ENCODE peak calls at places on chromosomes 2 and 18, in five cellular contexts. Z is left lung; S is effector memory CD4-positive, alpha-beta T cell; K is PC-9; M is GM23248. T is an unnamed sample. For H3K4me1, the result is how much of the 10 kb centered on the place peaks cover.

GRCh38 chr2:95051636-95052035 is 26.1 kb downstream of the MAL start:
- DNase-seq in Z (no peak), S (no peak), K (no peak), M (no peak), T (no peak)

GRCh38 chr2:102277202-102277700 is 34.1 kb upstream of the IL1RL1 start:
- DNase-seq in Z (no peak), S (no peak), K (no peak), M (no peak), T (no peak)

GRCh38 chr2:101729521-101730190 is 32.1 kb downstream of the MAP4K4 start:
- DNase-seq in Z (no peak), S (no peak), K (no peak), M (no peak), T (no peak)

GRCh38 chr18:47075098-47075883 is 39.9 kb upstream of the ELOA2 start:
- DNase-seq in Z (no peak), S (no peak), K (peak), M (no peak), T (no peak)

GRCh38 chr2:17800693-17801458 is 15.4 kb upstream of the MSGN1 start:
- DNase-seq in Z (no peak), S (no peak), K (no peak), M (no peak), T (no peak)

GRCh38 chr18:5879479-5879882 is 15.8 kb downstream of the TMEM200C start:
- DNase-seq in Z (no peak), S (no peak), K (no peak), M (peak), T (no peak)

GRCh38 chr2:183021613-183022012 is 16.6 kb downstream of the NCKAP1 start:
- DNase-seq in Z (no peak), S (no peak), K (no peak), M (no peak), T (no peak)

GRCh38 chr2:134124047-134124753 is 129.7 kb upstream of the MGAT5 start:
- DNase-seq in Z (no peak), S (no peak), K (no peak), M (no peak), T (no peak)

GRCh38 chr2:34892766-34893165 is 1293.7 kb upstream of the FAM98A start:
- DNase-seq in Z (no peak), S (no peak), K (no peak), M (no peak), T (no peak)

GRCh38 chr2:148704247-148704646 is 59.7 kb downstream of the EPC2 start:
- DNase-seq in Z (no peak), S (no peak), K (no peak), M (no peak), T (no peak)

GRCh38 chr2:64646007-64646880 is 7.5 kb downstream of the SERTAD2 start:
- DNase-seq in Z (peak), S (peak), K (peak), M (peak), T (peak)

GRCh38 chr2:70664525-70664924 is 103.5 kb downstream of the ADD2 start:
- DNase-seq in Z (no peak), S (no peak), K (no peak), M (no peak), T (no peak)

GRCh38 chr2:13480057-13480456 is 763.3 kb downstream of the TRIB2 start:
- DNase-seq in Z (no peak), S (no peak), K (no peak), M (no peak), T (no peak)

GRCh38 chr2:166494140-166494544 is at the start of gene SCN7A:
- DNase-seq in Z (peak), S (no peak), K (no peak), M (peak), T (peak)

GRCh38 chr2:241952816-241953215 is 83.3 kb downstream of the RTP5 start:
- DNase-seq in Z (no peak), S (no peak), K (no peak), M (no peak), T (no peak)

GRCh38 chr2:96601382-96602292 is 36.5 kb downstream of the KANSL3 start:
- DNase-seq in Z (no peak), S (no peak), K (no peak), M (no peak), T (no peak)

GRCh38 chr2:239318790-239319189 is 82.0 kb downstream of the HDAC4 start:
- DNase-seq in Z (no peak), S (no peak), K (no peak), M (peak), T (no peak)

GRCh38 chr2:137420744-137421143 is 543.5 kb upstream of the HNMT start:
- DNase-seq in Z (no peak), S (no peak), K (no peak), M (peak), T (no peak)

GRCh38 chr2:205708231-205708631 is 25.9 kb downstream of the NRP2 start:
- DNase-seq in Z (no peak), S (no peak), K (no peak), M (no peak), T (no peak)

GRCh38 chr2:45072862-45073237 is 63.6 kb upstream of the SIX2 start:
- DNase-seq in Z (no peak), S (no peak), K (no peak), M (no peak), T (no peak)

GRCh38 chr2:152562208-152562884 is 154.9 kb downstream of the PRPF40A start:
- DNase-seq in Z (no peak), S (no peak), K (no peak), M (no peak), T (no peak)

GRCh38 chr18:74497778-74498177 is 1.6 kb downstream of the CNDP2 start:
- DNase-seq in Z (no peak), S (no peak), K (no peak), M (peak), T (no peak)

GRCh38 chr2:40243581-40243980 is 208.3 kb downstream of the SLC8A1 start:
- DNase-seq in Z (no peak), S (no peak), K (no peak), M (peak), T (no peak)

GRCh38 chr2:55159037-55159651 is 72.9 kb downstream of the CLHC1 start:
- DNase-seq in Z (no peak), S (no peak), K (no peak), M (no peak), T (peak)
- H3K4me1 ChIP-seq in Z (under half), S (under half), K (half or more), M (half or more), T (half or more)

GRCh38 chr2:200185575-200186103 is 120.9 kb upstream of the SPATS2L start:
- DNase-seq in Z (no peak), S (no peak), K (no peak), M (no peak), T (no peak)
- H3K27ac ChIP-seq in Z (no peak), S (no peak), K (no peak), M (no peak), T (no peak)

GRCh38 chr2:105730170-105730569 is 14.5 kb upstream of the NCK2 start:
- DNase-seq in Z (no peak), S (no peak), K (no peak), M (no peak), T (no peak)

GRCh38 chr2:105734762-105735538 is 9.8 kb upstream of the NCK2 start:
- DNase-seq in Z (no peak), S (no peak), K (peak), M (peak), T (no peak)

GRCh38 chr2:105731511-105731910 is 13.2 kb upstream of the NCK2 start:
- DNase-seq in Z (no peak), S (no peak), K (no peak), M (no peak), T (no peak)

GRCh38 chr2:105732955-105733607 is 11.6 kb upstream of the NCK2 start:
- DNase-seq in Z (no peak), S (no peak), K (no peak), M (no peak), T (no peak)

DNA sequence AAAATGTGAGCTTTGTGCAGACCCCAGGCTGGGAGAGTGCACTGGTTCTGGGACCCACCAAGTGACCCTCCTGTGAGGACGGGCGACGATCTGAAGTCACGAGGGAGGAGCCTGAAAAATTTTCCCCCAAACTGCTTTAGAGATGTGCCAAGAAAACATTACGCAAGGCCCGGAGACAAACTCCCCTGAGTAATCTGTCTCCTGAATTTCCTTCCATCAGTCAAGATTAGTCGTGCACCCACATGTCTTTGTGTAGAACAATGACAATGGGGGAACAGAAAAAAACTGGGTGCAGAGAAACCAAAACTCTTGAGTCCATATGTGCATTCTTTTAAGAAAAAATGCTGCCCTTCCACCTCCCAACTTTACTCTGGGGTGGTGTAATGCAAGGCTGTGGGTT is 12.6 kb upstream of the NCK2 start:
- DNase-seq in Z (no peak), S (no peak), K (no peak), M (peak), T (no peak)
- H3K4me1 ChIP-seq in Z (under half), S (under half), K (under half), M (under half), T (under half)

GRCh38 chr2:61288070-61288841 is 126.3 kb downstream of the C2orf74 start:
- DNase-seq in Z (no peak), S (no peak), K (no peak), M (peak), T (no peak)
- H3K27ac ChIP-seq in Z (no peak), S (no peak), K (peak), M (no peak), T (no peak)

GRCh38 chr2:20214566-20215182 is 10.3 kb downstream of the SDC1 start:
- DNase-seq in Z (no peak), S (no peak), K (no peak), M (no peak), T (no peak)
- H3K4me1 ChIP-seq in Z (under half), S (under half), K (under half), M (under half), T (under half)

DNA sequence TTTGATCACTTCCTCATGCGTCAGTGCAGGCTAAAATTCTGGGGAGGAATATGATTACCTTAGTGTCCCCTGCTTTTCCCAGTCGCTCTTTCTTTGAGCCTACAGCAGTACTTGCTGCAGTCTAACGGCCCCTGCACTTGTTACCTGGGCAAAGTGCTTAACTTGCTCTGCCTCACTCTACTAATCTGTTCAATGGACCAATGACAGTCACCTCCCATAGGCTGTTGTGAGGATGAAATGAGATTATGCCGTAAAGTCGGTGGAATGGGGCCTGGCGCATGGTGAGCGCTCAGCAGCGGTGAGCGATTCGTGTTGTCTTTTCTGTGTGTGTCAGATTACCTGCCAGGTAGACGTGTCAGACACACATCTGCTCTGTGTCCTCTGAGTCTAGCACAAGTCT is 5.3 kb downstream of the TNS1 start:
- DNase-seq in Z (no peak), S (no peak), K (no peak), M (no peak), T (no peak)
- H3K27ac ChIP-seq in Z (no peak), S (no peak), K (no peak), M (peak), T (no peak)

GRCh38 chr2:150468350-150468960 is 19.0 kb downstream of the RND3 start:
- DNase-seq in Z (no peak), S (no peak), K (no peak), M (peak), T (no peak)
- H3K4me1 ChIP-seq in Z (under half), S (under half), K (under half), M (half or more), T (under half)

GRCh38 chr2:86275962-86276361 is 61.5 kb downstream of the REEP1 start:
- DNase-seq in Z (no peak), S (no peak), K (no peak), M (no peak), T (no peak)
- H3K27ac ChIP-seq in Z (no peak), S (no peak), K (no peak), M (no peak), T (no peak)

GRCh38 chr2:234556848-234557573 is 60.1 kb upstream of the ARL4C start:
- DNase-seq in Z (peak), S (no peak), K (peak), M (peak), T (no peak)

GRCh38 chr2:234558642-234559041 is 61.8 kb upstream of the ARL4C start:
- DNase-seq in Z (no peak), S (no peak), K (no peak), M (no peak), T (no peak)

GRCh38 chr2:234555616-234556249 is 58.9 kb upstream of the ARL4C start:
- DNase-seq in Z (peak), S (no peak), K (no peak), M (no peak), T (no peak)

GRCh38 chr2:234559609-234560008 is 62.7 kb upstream of the ARL4C start:
- DNase-seq in Z (no peak), S (no peak), K (peak), M (no peak), T (no peak)

DNA sequence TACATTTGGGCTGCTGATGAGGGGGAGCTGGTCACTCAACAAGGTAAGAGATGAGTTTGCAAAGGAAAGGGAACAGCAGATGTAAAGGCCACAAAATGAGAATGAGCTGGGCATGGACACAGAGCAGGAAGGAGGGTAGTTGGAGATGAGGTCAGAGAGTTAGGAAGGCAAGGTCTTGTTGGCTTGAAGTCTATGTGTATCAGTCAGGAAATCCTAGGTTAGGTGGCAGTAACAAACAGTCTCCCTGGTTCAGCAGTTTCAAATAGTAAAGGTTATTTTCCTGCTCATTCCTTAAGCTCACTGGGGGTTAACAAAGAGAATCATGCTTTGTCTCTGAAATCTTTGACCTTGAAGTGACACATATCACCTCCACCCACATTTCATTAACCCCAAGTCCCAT is 58.3 kb upstream of the ARL4C start:
- DNase-seq in Z (no peak), S (no peak), K (no peak), M (no peak), T (no peak)
- H3K4me1 ChIP-seq in Z (under half), S (under half), K (under half), M (under half), T (under half)